ENCODE peak calls at places on chromosomes 5 and 9, in seven cellular contexts. X, S, Q, R, Z, J and Y are unnamed samples.

GRCh38 chr5:66540078-66540477 is 56.1 kb upstream of the MAST4 start:
- DNase-seq in Z (no peak), X (no peak), S (no peak), R (no peak), Q (no peak), J (no peak), Y (no peak)

GRCh38 chr5:50667653-50668403 is 1.4 kb downstream of the PARP8 start:
- DNase-seq in Q (no peak), J (no peak), X (no peak), Z (peak; percentile 55), S (peak; percentile 10), R (no peak), Y (no peak)

GRCh38 chr5:137753227-137753985 is 757 bp downstream of the HNRNPA0 start:
- DNase-seq in S (no peak), Z (no peak), R (peak; percentile 52), Q (no peak), J (no peak), X (no peak), Y (no peak)

GRCh38 chr5:116864157-116864837 is 289.7 kb upstream of the SEMA6A start:
- DNase-seq in S (no peak), Z (no peak), Q (no peak), X (peak; percentile 99), J (peak; percentile 64), R (no peak), Y (no peak)

GRCh38 chr5:28766565-28767158 is 1728.3 kb upstream of the CDH9 start:
- DNase-seq in J (no peak), S (peak; percentile 6), Z (no peak), Q (peak; percentile 16), X (peak; percentile 18), R (peak; percentile 15), Y (peak; percentile 77)

GRCh38 chr5:31692561-31693221 is 53.8 kb downstream of the PDZD2 start:
- DNase-seq in Q (no peak), R (no peak), X (no peak), Z (no peak), S (no peak), J (no peak), Y (no peak)

GRCh38 chr5:68962632-68963484 is 131.0 kb upstream of the SLC30A5 start:
- DNase-seq in Z (no peak), S (peak; percentile 60), R (peak; percentile 44), J (peak; percentile 71), X (peak; percentile 46), Q (peak; percentile 53), Y (no peak)

GRCh38 chr9:16928179-16928945 is 57.9 kb upstream of the BNC2 start:
- DNase-seq in S (no peak), X (no peak), R (no peak), Q (no peak), J (no peak), Z (no peak), Y (no peak)

GRCh38 chr9:91751922-91752321 is 198.1 kb downstream of the ROR2 start:
- DNase-seq in S (no peak), Q (no peak), Z (no peak), R (no peak), X (no peak), J (no peak), Y (no peak)

GRCh38 chr9:136211441-136212344 is 6.8 kb upstream of the LHX3 start:
- DNase-seq in X (no peak), J (no peak), Z (no peak), Q (no peak), S (no peak), R (no peak), Y (no peak)

GRCh38 chr9:38215465-38215864 is 146.4 kb upstream of the SHB start:
- DNase-seq in Z (no peak), Q (no peak), R (no peak), S (peak; percentile 25), X (no peak), J (no peak), Y (no peak)

GRCh38 chr9:136225366-136225747 is 20.3 kb downstream of the QSOX2 start:
- DNase-seq in Z (peak; percentile 32), R (no peak), J (no peak), S (no peak), Q (no peak), X (no peak), Y (no peak)

GRCh38 chr9:86731511-86731993 is 215.8 kb downstream of the GAS1 start:
- DNase-seq in R (no peak), X (no peak), Q (no peak), J (no peak), Z (no peak), S (no peak), Y (no peak)

GRCh38 chr9:87340391-87340790 is 157.3 kb upstream of the DAPK1 start:
- DNase-seq in Q (no peak), S (no peak), R (no peak), Z (no peak), J (no peak), X (no peak), Y (no peak)

GRCh38 chr9:134325096-134325812 is 1.0 kb upstream of the RXRA start:
- DNase-seq in S (peak; percentile 42), Z (no peak), R (peak; percentile 64), J (no peak), X (no peak), Q (no peak), Y (no peak)

GRCh38 chr5:180291943-180292831 is at the start of gene MAPK9:
- DNase-seq in R (peak; percentile 97), S (peak; percentile 65), Q (peak; percentile 43), J (peak; percentile 88), X (peak; percentile 62), Z (no peak), Y (no peak)

GRCh38 chr5:6405591-6405990 is 27.2 kb upstream of the MED10 start:
- DNase-seq in J (no peak), Z (no peak), Q (no peak), S (no peak), X (no peak), R (no peak), Y (no peak)

GRCh38 chr5:132825824-132826391 is 4.5 kb downstream of the SHROOM1 start:
- DNase-seq in X (no peak), R (no peak), Z (no peak), Q (no peak), J (peak; percentile 68), S (no peak), Y (no peak)

GRCh38 chr5:131541766-131542165 is 93.3 kb downstream of the RAPGEF6 start:
- DNase-seq in Z (no peak), Q (no peak), S (peak; percentile 16), J (no peak), X (no peak), R (no peak), Y (no peak)

GRCh38 chr9:27561697-27562096 is 11.6 kb downstream of the C9orf72 start:
- DNase-seq in Z (no peak), J (no peak), R (no peak), S (no peak), Q (no peak), X (no peak), Y (no peak)

GRCh38 chr5:74415695-74416102 is 224.8 kb downstream of the ENC1 start:
- DNase-seq in R (peak; percentile 11), Q (no peak), S (peak; percentile 90), X (peak; percentile 81), Z (no peak), J (no peak), Y (no peak)

GRCh38 chr9:128920381-128921058 is at the start of gene PHYHD1:
- DNase-seq in S (no peak), J (no peak), Z (no peak), R (no peak), Q (no peak), X (no peak), Y (no peak)

GRCh38 chr9:20065076-20065475 is 276.2 kb upstream of the SLC24A2 start:
- DNase-seq in Z (no peak), R (no peak), Q (no peak), S (peak; percentile 14), J (no peak), X (no peak), Y (no peak)
- H3K9ac ChIP-seq in Z (no peak overlapping the region), R (no peak overlapping the region), Q (no peak overlapping the region), S (no peak overlapping the region), J (no peak overlapping the region), X (no peak overlapping the region), Y (no peak overlapping the region)

DNA sequence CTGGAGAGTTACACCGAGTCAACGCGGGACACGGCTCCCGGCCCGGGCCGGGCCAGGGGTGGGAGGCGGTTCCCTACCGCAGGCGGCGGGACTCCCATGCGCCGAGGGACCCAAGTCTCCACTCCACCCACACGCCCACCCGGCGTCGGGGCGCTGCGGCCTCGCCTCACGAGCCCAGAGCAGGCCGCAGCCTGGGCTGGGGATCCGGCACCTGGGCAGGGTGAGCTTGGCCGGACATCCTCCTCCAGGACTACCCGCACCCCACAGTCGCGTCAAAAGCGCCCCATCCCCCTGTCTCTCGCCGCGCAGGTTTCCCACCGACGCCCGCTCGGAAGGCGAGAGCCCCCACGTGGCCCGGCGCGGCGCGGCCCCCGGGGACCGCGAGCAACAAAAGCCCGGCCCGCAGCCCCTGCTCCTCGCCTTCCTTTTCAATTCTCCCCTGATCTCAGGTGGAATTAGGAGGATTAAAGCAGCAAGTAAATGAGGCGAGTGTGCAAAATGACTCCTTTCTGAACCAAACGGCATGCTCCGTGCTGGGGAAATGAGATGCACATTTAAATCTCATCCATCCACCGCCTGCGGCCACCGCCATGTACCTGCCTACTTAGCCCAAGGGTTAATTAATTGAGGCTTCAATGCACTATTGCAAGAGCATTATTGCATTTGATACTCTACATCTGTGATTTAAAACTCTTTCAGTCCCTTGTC is 196.6 kb upstream of the TBCA start:
- DNase-seq in X (no peak), J (no peak), Z (no peak), Q (no peak), R (no peak), S (no peak), Y (no peak)
- TF ChIP-seq EZH2 in X (no peak), J (peak; percentile 93), Z (no peak), Q (no peak), R (no peak), S (peak; percentile 50), Y (no peak)

GRCh38 chr9:131635285-131635684 is 90.0 kb downstream of the PRRT1B start:
- DNase-seq in R (peak; percentile 88), Z (no peak), S (peak; percentile 99), Q (peak; percentile 71), X (peak; percentile 80), J (no peak), Y (no peak)
- TF ChIP-seq POLR2AphosphoS5 in R (no peak), Z (no peak), S (peak; percentile 70), Q (peak; percentile 14), X (no peak), J (no peak), Y (no peak)

DNA sequence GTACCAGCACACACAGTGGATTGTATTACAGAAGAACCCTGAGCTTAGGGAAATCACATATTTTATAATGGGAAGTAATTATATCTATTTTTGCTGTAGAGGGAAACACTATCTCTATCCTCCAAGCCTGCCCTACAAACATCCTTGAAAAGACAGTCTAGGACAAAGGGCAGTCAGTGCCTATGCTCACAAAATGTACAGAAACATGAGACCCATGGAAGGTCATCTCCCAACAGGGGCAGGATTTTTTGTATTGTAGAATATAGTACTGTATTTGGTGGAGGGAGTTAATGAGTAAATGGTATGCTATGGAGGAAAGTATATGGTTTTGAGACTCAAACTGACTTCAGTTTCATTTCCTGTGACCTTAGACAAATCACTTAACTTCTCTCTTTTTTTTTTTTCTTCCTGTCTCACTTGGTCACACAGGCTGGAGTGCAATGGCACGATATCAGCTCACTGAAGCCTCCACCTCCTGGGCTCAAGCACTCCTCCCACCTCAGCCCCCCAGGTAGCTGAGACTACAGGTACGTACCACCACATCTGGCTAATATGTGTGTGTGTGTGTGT is 5.8 kb upstream of the RAB14 start:
- DNase-seq in Q (no peak), Z (peak; percentile 66), R (no peak), J (no peak), X (no peak), S (no peak), Y (no peak)
- H3K9ac ChIP-seq in Q (no peak overlapping the region), Z (peak overlapping the region; percentile 40), R (no peak overlapping the region), J (no peak overlapping the region), X (no peak overlapping the region), S (no peak overlapping the region), Y (no peak overlapping the region)